ENCODE peak calls at places on chromosomes 4 and X, in ten cellular contexts. One of them, this sample, is unnamed.
A peak's percentile ranks its signal among the peaks of the same experiment; 100 is the strongest.

GRCh38 chrX:17559728-17560379 is 177.4 kb upstream of the SCML1 start:
- DNase-seq in M059J: peak; percentile 93
- DNase-seq in MV-4-11: no peak
- DNase-seq in NCI-H1092 treated with DMSO at 0.1 percent for 48 hours: peak; percentile 5
- DNase-seq in tibial nerve: no peak
- DNase-seq in NB4: no peak
- DNase-seq in T-helper 2 cell: no peak
- DNase-seq in NCI-H187: no peak
- DNase-seq in activated CD4-positive, alpha-beta T cell treated with anti-CD3 and anti-CD28 coated beads, Interleukin-2, amount 10 ng/mL, durations not matched to agents 7 days and 5 days: no peak
- DNase-seq in AG08396: peak; percentile 69
- DNase-seq in this sample: no peak

GRCh38 chr4:134326866-134327265 is 125.3 kb upstream of the PABPC4L start:
- DNase-seq in M059J: no peak
- DNase-seq in MV-4-11: no peak
- DNase-seq in NCI-H1092 treated with DMSO at 0.1 percent for 48 hours: no peak
- DNase-seq in tibial nerve: no peak
- DNase-seq in NB4: no peak
- DNase-seq in T-helper 2 cell: no peak
- DNase-seq in NCI-H187: no peak
- DNase-seq in activated CD4-positive, alpha-beta T cell treated with anti-CD3 and anti-CD28 coated beads, Interleukin-2, amount 10 ng/mL, durations not matched to agents 7 days and 5 days: no peak
- DNase-seq in AG08396: no peak
- DNase-seq in this sample: no peak

GRCh38 chr4:766152-766515 is 59.8 kb downstream of the CPLX1 start:
- DNase-seq in M059J: peak; percentile 64
- DNase-seq in MV-4-11: no peak
- DNase-seq in NCI-H1092 treated with DMSO at 0.1 percent for 48 hours: no peak
- DNase-seq in tibial nerve: no peak
- DNase-seq in NB4: peak; percentile 41
- DNase-seq in T-helper 2 cell: no peak
- DNase-seq in NCI-H187: no peak
- DNase-seq in activated CD4-positive, alpha-beta T cell treated with anti-CD3 and anti-CD28 coated beads, Interleukin-2, amount 10 ng/mL, durations not matched to agents 7 days and 5 days: no peak
- DNase-seq in AG08396: peak; percentile 58
- DNase-seq in this sample: no peak

GRCh38 chr4:79050521-79050880 is 111.3 kb upstream of the PAQR3 start:
- DNase-seq in M059J: no peak
- DNase-seq in MV-4-11: no peak
- DNase-seq in NCI-H1092 treated with DMSO at 0.1 percent for 48 hours: peak; percentile 96
- DNase-seq in tibial nerve: no peak
- DNase-seq in NB4: peak; percentile 72
- DNase-seq in T-helper 2 cell: no peak
- DNase-seq in NCI-H187: no peak
- DNase-seq in activated CD4-positive, alpha-beta T cell treated with anti-CD3 and anti-CD28 coated beads, Interleukin-2, amount 10 ng/mL, durations not matched to agents 7 days and 5 days: no peak
- DNase-seq in AG08396: no peak
- DNase-seq in this sample: no peak

GRCh38 chrX:19343085-19343461 is 654 bp upstream of the PDHA1 start:
- DNase-seq in M059J: no peak
- DNase-seq in MV-4-11: no peak
- DNase-seq in NCI-H1092 treated with DMSO at 0.1 percent for 48 hours: no peak
- DNase-seq in tibial nerve: no peak
- DNase-seq in NB4: no peak
- DNase-seq in T-helper 2 cell: no peak
- DNase-seq in NCI-H187: no peak
- DNase-seq in activated CD4-positive, alpha-beta T cell treated with anti-CD3 and anti-CD28 coated beads, Interleukin-2, amount 10 ng/mL, durations not matched to agents 7 days and 5 days: no peak
- DNase-seq in AG08396: no peak
- DNase-seq in this sample: no peak

GRCh38 chr4:138790993-138791392 is 224.6 kb upstream of the NOCT start:
- DNase-seq in M059J: no peak
- DNase-seq in MV-4-11: peak; percentile 59
- DNase-seq in NCI-H1092 treated with DMSO at 0.1 percent for 48 hours: no peak
- DNase-seq in tibial nerve: no peak
- DNase-seq in NB4: no peak
- DNase-seq in T-helper 2 cell: no peak
- DNase-seq in NCI-H187: no peak
- DNase-seq in activated CD4-positive, alpha-beta T cell treated with anti-CD3 and anti-CD28 coated beads, Interleukin-2, amount 10 ng/mL, durations not matched to agents 7 days and 5 days: no peak
- DNase-seq in AG08396: no peak
- DNase-seq in this sample: no peak

GRCh38 chrX:39152106-39152649 is 350.9 kb downstream of the MID1IP1 start:
- DNase-seq in M059J: no peak
- DNase-seq in MV-4-11: no peak
- DNase-seq in NCI-H1092 treated with DMSO at 0.1 percent for 48 hours: peak; percentile 77
- DNase-seq in tibial nerve: no peak
- DNase-seq in NB4: peak; percentile 58
- DNase-seq in T-helper 2 cell: no peak
- DNase-seq in NCI-H187: no peak
- DNase-seq in activated CD4-positive, alpha-beta T cell treated with anti-CD3 and anti-CD28 coated beads, Interleukin-2, amount 10 ng/mL, durations not matched to agents 7 days and 5 days: peak; percentile 25
- DNase-seq in AG08396: peak; percentile 39
- DNase-seq in this sample: no peak

GRCh38 chr4:138242076-138242829 is at the start of gene SLC7A11:
- DNase-seq in M059J: peak; percentile 96
- DNase-seq in MV-4-11: peak; percentile 100
- DNase-seq in NCI-H1092 treated with DMSO at 0.1 percent for 48 hours: peak; percentile 85
- DNase-seq in tibial nerve: no peak
- DNase-seq in NB4: peak; percentile 97
- DNase-seq in T-helper 2 cell: no peak
- DNase-seq in NCI-H187: peak; percentile 18
- DNase-seq in activated CD4-positive, alpha-beta T cell treated with anti-CD3 and anti-CD28 coated beads, Interleukin-2, amount 10 ng/mL, durations not matched to agents 7 days and 5 days: peak; percentile 78
- DNase-seq in AG08396: peak; percentile 55
- DNase-seq in this sample: peak; percentile 78

GRCh38 chrX:104806346-104806745 is 240.3 kb downstream of the IL1RAPL2 start:
- DNase-seq in M059J: no peak
- DNase-seq in MV-4-11: no peak
- DNase-seq in NCI-H1092 treated with DMSO at 0.1 percent for 48 hours: no peak
- DNase-seq in tibial nerve: no peak
- DNase-seq in NB4: no peak
- DNase-seq in T-helper 2 cell: no peak
- DNase-seq in NCI-H187: no peak
- DNase-seq in activated CD4-positive, alpha-beta T cell treated with anti-CD3 and anti-CD28 coated beads, Interleukin-2, amount 10 ng/mL, durations not matched to agents 7 days and 5 days: no peak
- DNase-seq in AG08396: no peak
- DNase-seq in this sample: no peak

GRCh38 chr4:158763462-158763861 is 5.4 kb upstream of the FNIP2 start:
- DNase-seq in M059J: no peak
- DNase-seq in MV-4-11: no peak
- DNase-seq in NCI-H1092 treated with DMSO at 0.1 percent for 48 hours: no peak
- DNase-seq in tibial nerve: no peak
- DNase-seq in NB4: no peak
- DNase-seq in T-helper 2 cell: no peak
- DNase-seq in NCI-H187: no peak
- DNase-seq in activated CD4-positive, alpha-beta T cell treated with anti-CD3 and anti-CD28 coated beads, Interleukin-2, amount 10 ng/mL, durations not matched to agents 7 days and 5 days: no peak
- DNase-seq in AG08396: no peak
- DNase-seq in this sample: no peak

GRCh38 chr4:71187399-71188196 is 151.2 kb upstream of the SLC4A4 start:
- DNase-seq in M059J: peak; percentile 73
- DNase-seq in MV-4-11: no peak
- DNase-seq in NCI-H1092 treated with DMSO at 0.1 percent for 48 hours: peak; percentile 19
- DNase-seq in tibial nerve: no peak
- DNase-seq in NB4: no peak
- DNase-seq in T-helper 2 cell: no peak
- DNase-seq in NCI-H187: no peak
- DNase-seq in activated CD4-positive, alpha-beta T cell treated with anti-CD3 and anti-CD28 coated beads, Interleukin-2, amount 10 ng/mL, durations not matched to agents 7 days and 5 days: no peak
- DNase-seq in AG08396: peak; percentile 68
- DNase-seq in this sample: no peak